ENCODE peak calls at places on chromosomes 2 and 18, in five cellular contexts. S, D, L, E and T are unnamed samples.

GRCh38 chr2:68766378-68766845 is 31.8 kb downstream of the ARHGAP25 start:
- DNase-seq in E (no peak), D (no peak), S (no peak), L (peak), T (peak)

GRCh38 chr2:72883356-72883962 is 3.7 kb upstream of the SPR start:
- DNase-seq in D (no peak), L (no peak), E (peak), S (peak), T (no peak)

GRCh38 chr2:141824790-141825189 is 306.0 kb downstream of the LRP1B start:
- DNase-seq in E (no peak), S (no peak), L (no peak), D (no peak), T (no peak)

GRCh38 chr18:31101148-31102019 is 837 bp downstream of the DSC2 start:
- DNase-seq in E (no peak), L (no peak), D (peak), S (peak), T (no peak)

GRCh38 chr18:939167-939566 is 34.5 kb downstream of the ADCYAP1 start:
- DNase-seq in E (peak), L (no peak), S (no peak), D (no peak), T (no peak)

GRCh38 chr2:38750793-38751042 is 443 bp downstream of the SRSF7 start:
- DNase-seq in D (peak), L (peak), E (peak), S (peak), T (peak)

GRCh38 chr2:55048514-55048924 is 1.7 kb downstream of the RTN4 start:
- DNase-seq in S (peak), D (peak), L (no peak), E (peak), T (no peak)

GRCh38 chr2:152466041-152466440 is 131.1 kb downstream of the FMNL2 start:
- DNase-seq in D (no peak), E (peak), S (peak), L (no peak), T (no peak)

GRCh38 chr18:5955861-5956260 is 60.5 kb upstream of the TMEM200C start:
- DNase-seq in S (no peak), L (no peak), E (no peak), D (no peak), T (no peak)

GRCh38 chr2:12330916-12331315 is 385.8 kb upstream of the TRIB2 start:
- DNase-seq in D (no peak), L (no peak), E (peak), S (no peak), T (no peak)

GRCh38 chr2:1501991-1502390 is 88.7 kb downstream of the TPO start:
- DNase-seq in D (no peak), S (no peak), E (no peak), L (no peak), T (no peak)

GRCh38 chr2:78977661-78978145 is 47.8 kb upstream of the REG3G start:
- DNase-seq in L (no peak), D (no peak), E (no peak), S (no peak), T (peak)

GRCh38 chr18:74389161-74389927 is 67.8 kb downstream of the DIPK1C start:
- DNase-seq in E (no peak), L (no peak), S (no peak), D (no peak), T (no peak)

GRCh38 chr18:39105095-39105494 is 1539.5 kb upstream of the CELF4 start:
- DNase-seq in D (peak), L (no peak), E (no peak), S (no peak), T (no peak)

GRCh38 chr2:237297421-237298155 is 116.4 kb downstream of the COL6A3 start:
- DNase-seq in L (no peak), S (peak), D (no peak), E (no peak), T (no peak)

GRCh38 chr2:100517556-100517955 is 45.2 kb upstream of the PDCL3 start:
- DNase-seq in D (no peak), S (no peak), E (no peak), L (no peak), T (no peak)

GRCh38 chr2:36502081-36502480 is 95.9 kb downstream of the FEZ2 start:
- DNase-seq in L (no peak), S (no peak), D (no peak), E (no peak), T (no peak)

GRCh38 chr2:102138331-102138730 is 4.2 kb upstream of the IL1R1 start:
- DNase-seq in L (no peak), S (no peak), E (no peak), D (no peak), T (no peak)

GRCh38 chr2:7625392-7626138 is 708.4 kb downstream of the RNF144A start:
- DNase-seq in D (no peak), E (no peak), L (no peak), S (no peak), T (no peak)

GRCh38 chr2:9887513-9887912 is 44.2 kb downstream of the TAF1B start:
- DNase-seq in D (no peak), E (no peak), L (no peak), S (no peak), T (no peak)

GRCh38 chr2:181810823-181811695 is 80.5 kb upstream of the ITPRID2 start:
- DNase-seq in D (peak), E (peak), S (peak), L (no peak), T (peak)

GRCh38 chr2:28224648-28225471 is 167.8 kb upstream of the FOSL2 start:
- DNase-seq in D (no peak), S (no peak), L (no peak), E (peak), T (no peak)

GRCh38 chr2:27973592-27973991 is 83.1 kb downstream of the BABAM2 start:
- DNase-seq in E (no peak), S (no peak), D (no peak), L (no peak), T (no peak)

GRCh38 chr2:27708666-27709065 is 45.0 kb downstream of the SLC4A1AP start:
- DNase-seq in S (no peak), L (no peak), E (no peak), D (no peak), T (no peak)

GRCh38 chr2:231387904-231388724 is 7.4 kb upstream of the B3GNT7 start:
- DNase-seq in S (no peak), D (no peak), L (no peak), E (no peak), T (peak)

GRCh38 chr2:203675086-203675485 is 31.4 kb upstream of the CD28 start:
- DNase-seq in L (no peak), E (no peak), D (no peak), S (no peak), T (no peak)

GRCh38 chr2:86695053-86695691 is 24.9 kb upstream of the RMND5A start:
- DNase-seq in L (no peak), E (no peak), S (no peak), D (no peak), T (no peak)

GRCh38 chr2:196130039-196130825 is 41.1 kb downstream of the STK17B start:
- DNase-seq in L (no peak), S (no peak), D (no peak), E (no peak), T (no peak)

GRCh38 chr2:97966545-97967215 is 29.1 kb downstream of the TMEM131 start:
- DNase-seq in S (no peak), L (no peak), E (no peak), D (no peak), T (no peak)

GRCh38 chr2:27249891-27250651 is 12.8 kb downstream of the SLC30A3 start:
- DNase-seq in L (peak), D (no peak), E (no peak), S (peak), T (no peak)

GRCh38 chr2:40758778-40759177 is 306.9 kb upstream of the SLC8A1 start:
- DNase-seq in S (no peak), L (no peak), E (no peak), D (peak), T (no peak)